ENCODE peak calls at places on chromosome 22, in ten cellular contexts. K is endothelial cell of umbilical vein; H is PC-3; M is transverse colon; N is CD4-positive, alpha-beta T cell; L is adrenal gland; W is IMR-90; R is esophagus muscularis mucosa; A is MM.1S; U is GM12865. E is an unnamed sample.

GRCh38 chr22:18103527-18104269 is 6.9 kb upstream of the TUBA8 start:
- DNase-seq in K (no peak), H (no peak), M (no peak), N (no peak), L (no peak), W (no peak), R (no peak), A (no peak), U (peak; percentile 58), E (no peak)

GRCh38 chr22:32204211-32204855 is 540 bp downstream of the RFPL2 start:
- DNase-seq in K (no peak), H (no peak), M (no peak), N (no peak), L (no peak), W (no peak), R (peak; percentile 64), A (no peak), U (no peak), E (no peak)

GRCh38 chr22:17472886-17473285 is 90.4 kb upstream of the SLC25A18 start:
- DNase-seq in K (no peak), H (no peak), M (no peak), N (no peak), L (no peak), W (no peak), R (no peak), A (no peak), U (no peak), E (no peak)

GRCh38 chr22:31626427-31627150 is 35.4 kb downstream of the PISD start:
- DNase-seq in K (no peak), H (no peak), M (no peak), N (no peak), L (no peak), W (no peak), R (no peak), A (no peak), U (no peak), E (no peak)

GRCh38 chr22:38831166-38831945 is 12.5 kb downstream of the NPTXR start:
- DNase-seq in K (no peak), H (no peak), M (no peak), N (no peak), L (no peak), W (peak; percentile 60), R (no peak), A (no peak), U (no peak), E (peak; percentile 42)

GRCh38 chr22:42881298-42881697 is 24.2 kb upstream of the ARFGAP3 start:
- DNase-seq in K (no peak), H (no peak), M (no peak), N (no peak), L (no peak), W (no peak), R (no peak), A (no peak), U (no peak), E (no peak)

GRCh38 chr22:45964372-45964771 is 12.6 kb downstream of the WNT7B start:
- DNase-seq in K (no peak), H (no peak), M (no peak), N (no peak), L (no peak), W (no peak), R (no peak), A (no peak), U (no peak), E (no peak)

GRCh38 chr22:39259698-39260097 is 14.9 kb upstream of the PDGFB start:
- DNase-seq in K (no peak), H (no peak), M (no peak), N (no peak), L (no peak), W (no peak), R (no peak), A (no peak), U (no peak), E (no peak)

GRCh38 chr22:30553971-30554370 is 7.4 kb upstream of the SEC14L6 start:
- DNase-seq in K (no peak), H (no peak), M (no peak), N (no peak), L (no peak), W (no peak), R (no peak), A (no peak), U (no peak), E (no peak)

GRCh38 chr22:30557243-30557642 is 10.7 kb upstream of the SEC14L6 start:
- DNase-seq in K (no peak), H (no peak), M (no peak), N (no peak), L (no peak), W (no peak), R (no peak), A (no peak), U (no peak), E (no peak)

GRCh38 chr22:30559889-30560288 is 13.3 kb upstream of the SEC14L6 start:
- DNase-seq in K (no peak), H (no peak), M (no peak), N (no peak), L (no peak), W (no peak), R (no peak), A (no peak), U (no peak), E (no peak)

GRCh38 chr22:30555282-30556210 is 9.0 kb upstream of the SEC14L6 start:
- DNase-seq in K (no peak), H (no peak), M (no peak), N (no peak), L (no peak), W (no peak), R (no peak), A (no peak), U (no peak), E (no peak)

GRCh38 chr22:30556388-30556787 is 9.8 kb upstream of the SEC14L6 start:
- DNase-seq in K (no peak), H (peak; percentile 9), M (no peak), N (no peak), L (no peak), W (no peak), R (no peak), A (no peak), U (no peak), E (no peak)
- TF ChIP-seq CTCF in K (no peak), H (peak; percentile 35), M (no peak), N (no peak), L (no peak), W (no peak), R (no peak), A (no peak), U (peak; percentile 9), E (no peak)

DNA sequence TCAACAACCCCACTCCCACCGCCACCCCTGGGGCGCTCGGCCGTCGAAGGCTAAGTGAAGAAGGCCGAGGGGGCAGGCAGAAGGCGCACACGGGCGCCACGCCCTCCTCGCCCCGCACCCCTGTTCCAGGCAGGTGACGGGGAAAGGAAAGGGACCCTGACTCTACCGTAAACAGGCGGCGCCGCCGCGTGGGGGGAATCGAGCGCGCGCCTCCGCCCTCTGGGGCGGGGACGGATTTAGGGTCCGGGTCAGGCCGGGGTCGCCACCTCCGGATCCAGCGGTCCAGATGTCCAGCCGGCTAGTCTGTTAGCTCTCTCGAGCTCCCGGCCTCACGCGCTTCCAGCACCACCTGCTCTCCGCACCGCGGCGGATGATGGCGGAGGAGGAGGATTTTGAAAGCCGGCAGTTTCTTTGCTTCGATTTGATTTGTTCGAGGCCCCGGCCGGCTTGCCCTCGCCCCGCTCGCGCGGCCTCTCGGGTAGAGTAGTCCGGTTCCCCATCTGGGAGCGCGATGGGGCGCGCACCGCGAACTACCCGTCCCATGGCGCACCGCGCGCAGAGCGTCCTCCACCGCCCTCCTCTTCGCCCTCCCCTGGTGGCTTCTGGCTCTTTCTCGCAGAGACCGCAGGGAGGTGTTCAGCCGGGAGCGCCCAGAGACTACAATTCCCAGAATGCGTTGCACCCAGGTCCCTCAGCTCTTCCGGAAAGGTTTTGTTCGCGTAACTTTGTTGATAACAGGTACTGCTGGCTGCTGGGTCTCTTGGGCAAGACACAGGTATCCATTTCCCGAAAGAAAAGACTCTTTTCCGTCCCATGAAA is at the start of gene RANGAP1:
- DNase-seq in K (peak; percentile 99), H (peak; percentile 96), M (peak; percentile 99), N (peak; percentile 98), L (peak; percentile 98), W (peak; percentile 98), R (peak; percentile 99), A (peak; percentile 99), U (peak; percentile 99), E (peak; percentile 99)
- TF ChIP-seq CTCF in K (no peak), H (no peak), M (peak; percentile 10), N (no peak), L (peak; percentile 20), W (peak; percentile 25), R (peak; percentile 11), A (no peak), U (peak; percentile 16), E (peak; percentile 39)

DNA sequence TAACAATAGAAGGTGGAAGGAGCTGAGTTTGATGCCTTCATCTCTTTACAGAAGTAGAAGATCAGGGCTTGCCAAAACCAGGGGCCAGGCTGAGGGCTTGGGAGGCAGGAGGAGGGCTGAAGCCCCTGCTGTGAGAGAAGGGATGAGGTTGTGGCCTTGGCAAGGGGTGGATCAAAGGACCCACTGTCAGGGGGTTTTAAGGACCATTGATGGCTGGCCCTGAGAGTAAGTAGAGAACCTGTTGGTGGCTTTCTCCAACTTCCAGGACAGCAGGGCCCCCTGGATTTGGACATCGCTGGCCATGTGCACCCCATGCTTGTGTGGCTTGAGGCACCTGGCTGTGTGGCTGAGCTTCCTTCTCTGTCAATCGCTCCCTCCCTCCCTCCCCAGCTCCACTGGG is 927.7 kb downstream of the TBC1D22A start:
- DNase-seq in K (no peak), H (no peak), M (no peak), N (no peak), L (no peak), W (no peak), R (peak; percentile 74), A (no peak), U (no peak), E (no peak)
- TF ChIP-seq CTCF in K (no peak), H (no peak), M (no peak), N (no peak), L (no peak), W (no peak), R (no peak), A (no peak), U (no peak), E (no peak)

GRCh38 chr22:37175414-37176144 is 12.5 kb downstream of the C1QTNF6 start:
- DNase-seq in K (no peak), H (no peak), M (no peak), N (peak; percentile 15), L (peak; percentile 39), W (no peak), R (no peak), A (no peak), U (no peak), E (peak; percentile 45)

GRCh38 chr22:37177755-37178154 is 10.3 kb downstream of the C1QTNF6 start:
- DNase-seq in K (no peak), H (no peak), M (no peak), N (no peak), L (no peak), W (no peak), R (no peak), A (no peak), U (no peak), E (no peak)

GRCh38 chr22:37174964-37175363 is 13.1 kb downstream of the C1QTNF6 start:
- DNase-seq in K (no peak), H (no peak), M (no peak), N (no peak), L (peak; percentile 17), W (no peak), R (no peak), A (no peak), U (no peak), E (no peak)

GRCh38 chr22:37177221-37177620 is 10.8 kb downstream of the C1QTNF6 start:
- DNase-seq in K (no peak), H (no peak), M (no peak), N (no peak), L (no peak), W (no peak), R (no peak), A (no peak), U (no peak), E (no peak)

DNA sequence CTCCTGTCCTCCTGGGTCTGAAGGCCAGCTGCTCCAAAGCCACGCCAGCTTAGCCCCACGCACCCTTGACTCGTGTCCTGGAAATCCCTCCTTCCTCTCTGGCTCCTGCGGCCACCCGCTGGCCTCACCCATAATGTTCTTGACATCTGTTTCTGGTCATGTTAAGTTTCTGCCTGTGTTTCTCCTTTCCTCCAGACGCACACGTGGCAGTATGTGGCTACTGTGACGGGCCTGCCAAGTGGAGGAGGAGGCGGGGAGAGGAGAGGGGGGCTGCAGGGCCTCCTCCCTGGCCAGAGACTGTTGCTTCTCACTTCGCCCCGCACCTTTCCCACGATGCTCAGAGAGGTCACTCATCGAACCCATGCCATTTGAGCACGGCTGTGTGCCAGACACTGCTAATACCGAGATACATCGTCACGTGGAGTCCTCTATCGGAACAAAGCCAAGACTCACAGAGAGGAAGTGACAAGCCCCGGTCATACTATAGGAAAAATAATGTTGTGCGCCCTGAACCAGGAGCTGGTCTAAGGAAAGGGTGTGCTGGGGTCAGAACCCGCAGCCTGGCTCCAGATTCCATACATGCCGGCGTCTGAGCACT is 11.5 kb downstream of the C1QTNF6 start:
- DNase-seq in K (peak; percentile 96), H (no peak), M (peak; percentile 52), N (no peak), L (peak; percentile 68), W (peak; percentile 78), R (no peak), A (no peak), U (peak; percentile 31), E (peak; percentile 76)
- TF ChIP-seq CTCF in K (no peak), H (no peak), M (no peak), N (no peak), L (no peak), W (no peak), R (no peak), A (no peak), U (no peak), E (peak; percentile 16)

E was measured in lower lobe of right lung.